ENCODE peak calls at places on chromosomes 12 and 14, in six cellular contexts. X is ovary, I is retinal pigment epithelial cell, V is aorta, A is AG04450, R is fibroblast of lung. G is an unnamed sample.

GRCh38 chr12:120649442-120650248 is 9.2 kb downstream of the CABP1 start:
- DNase-seq in A (no peak), I (no peak), X (no peak), V (no peak), R (no peak), G (no peak)

GRCh38 chr14:72948481-72949138 is 22.3 kb downstream of the DCAF4 start:
- DNase-seq in I (no peak), V (peak), A (peak), R (peak), X (peak), G (no peak)

GRCh38 chr14:61525293-61526011 is 169.9 kb upstream of the HIF1A start:
- DNase-seq in A (no peak), V (peak), I (peak), X (peak), R (peak), G (no peak)

GRCh38 chr12:20189767-20190166 is 178.6 kb upstream of the PDE3A start:
- DNase-seq in X (no peak), I (peak), A (no peak), R (no peak), V (no peak), G (no peak)

GRCh38 chr12:22986997-22987396 is 362.0 kb downstream of the ETNK1 start:
- DNase-seq in V (no peak), X (no peak), R (peak), A (no peak), I (no peak), G (no peak)

GRCh38 chr14:34489324-34489723 is 27.3 kb upstream of the SPTSSA start:
- DNase-seq in I (no peak), X (no peak), V (no peak), A (no peak), R (no peak), G (no peak)

GRCh38 chr12:107990325-107990724 is 138.8 kb upstream of the WSCD2 start:
- DNase-seq in R (no peak), V (peak), X (no peak), I (no peak), A (no peak), G (no peak)

GRCh38 chr14:61621444-61621843 is 73.9 kb upstream of the HIF1A start:
- DNase-seq in I (no peak), V (no peak), A (no peak), X (no peak), R (no peak), G (no peak)

GRCh38 chr14:36556811-36557433 is 25.5 kb downstream of the NKX2-8 start:
- DNase-seq in R (peak), V (no peak), A (no peak), I (no peak), X (no peak), G (no peak)

GRCh38 chr14:37078131-37078530 is 94.3 kb downstream of the SLC25A21 start:
- DNase-seq in R (peak), V (no peak), X (no peak), I (no peak), A (no peak), G (peak)

GRCh38 chr14:87186745-87187144 is 806.2 kb downstream of the GALC start:
- DNase-seq in I (no peak), X (no peak), A (no peak), V (no peak), R (no peak), G (no peak)

GRCh38 chr12:13536219-13536910 is 339.8 kb downstream of the EMP1 start:
- DNase-seq in X (no peak), I (no peak), V (no peak), A (no peak), R (no peak), G (no peak)

GRCh38 chr14:91149462-91149861 is 35.6 kb downstream of the DGLUCY start:
- DNase-seq in V (no peak), A (peak), X (peak), I (peak), R (peak), G (peak)

GRCh38 chr12:119746169-119746568 is 78.2 kb downstream of the PRKAB1 start:
- DNase-seq in I (no peak), A (no peak), X (no peak), V (no peak), R (no peak), G (no peak)

GRCh38 chr12:11881835-11882234 is 188.9 kb upstream of the BCL2L14 start:
- DNase-seq in X (no peak), R (no peak), V (no peak), A (no peak), I (no peak), G (no peak)

GRCh38 chr14:74765721-74766120 is 2.6 kb downstream of the YLPM1 start:
- DNase-seq in I (no peak), A (no peak), R (no peak), X (no peak), V (no peak), G (no peak)

GRCh38 chr14:96705422-96706092 is 91.6 kb upstream of the VRK1 start:
- DNase-seq in X (no peak), I (no peak), A (no peak), R (no peak), V (no peak), G (no peak)

GRCh38 chr12:113127791-113128199 is 7.8 kb downstream of the RASAL1 start:
- DNase-seq in V (no peak), R (no peak), X (no peak), A (no peak), I (no peak), G (no peak)

GRCh38 chr14:80202888-80203562 is 8.3 kb downstream of the DIO2 start:
- DNase-seq in A (no peak), V (no peak), X (no peak), R (no peak), I (no peak), G (no peak)

GRCh38 chr14:103347091-103347815 is 13.2 kb downstream of the EIF5 start:
- DNase-seq in I (no peak), V (no peak), X (no peak), A (no peak), R (no peak), G (no peak)

GRCh38 chr12:5078423-5078822 is 34.7 kb downstream of the KCNA5 start:
- DNase-seq in A (no peak), V (peak), I (no peak), R (peak), X (no peak), G (no peak)

GRCh38 chr12:78863482-78864427 is 819 bp upstream of the SYT1 start:
- DNase-seq in A (no peak), X (peak), V (peak), R (peak), I (no peak), G (no peak)

GRCh38 chr12:123813349-123813748 is 51.2 kb downstream of the DNAH10 start:
- DNase-seq in X (no peak), A (no peak), R (peak), I (peak), V (no peak), G (no peak)

GRCh38 chr14:69827560-69827959 is 30.5 kb upstream of the SLC10A1 start:
- DNase-seq in R (no peak), A (no peak), I (peak), X (no peak), V (no peak), G (no peak)

DNA sequence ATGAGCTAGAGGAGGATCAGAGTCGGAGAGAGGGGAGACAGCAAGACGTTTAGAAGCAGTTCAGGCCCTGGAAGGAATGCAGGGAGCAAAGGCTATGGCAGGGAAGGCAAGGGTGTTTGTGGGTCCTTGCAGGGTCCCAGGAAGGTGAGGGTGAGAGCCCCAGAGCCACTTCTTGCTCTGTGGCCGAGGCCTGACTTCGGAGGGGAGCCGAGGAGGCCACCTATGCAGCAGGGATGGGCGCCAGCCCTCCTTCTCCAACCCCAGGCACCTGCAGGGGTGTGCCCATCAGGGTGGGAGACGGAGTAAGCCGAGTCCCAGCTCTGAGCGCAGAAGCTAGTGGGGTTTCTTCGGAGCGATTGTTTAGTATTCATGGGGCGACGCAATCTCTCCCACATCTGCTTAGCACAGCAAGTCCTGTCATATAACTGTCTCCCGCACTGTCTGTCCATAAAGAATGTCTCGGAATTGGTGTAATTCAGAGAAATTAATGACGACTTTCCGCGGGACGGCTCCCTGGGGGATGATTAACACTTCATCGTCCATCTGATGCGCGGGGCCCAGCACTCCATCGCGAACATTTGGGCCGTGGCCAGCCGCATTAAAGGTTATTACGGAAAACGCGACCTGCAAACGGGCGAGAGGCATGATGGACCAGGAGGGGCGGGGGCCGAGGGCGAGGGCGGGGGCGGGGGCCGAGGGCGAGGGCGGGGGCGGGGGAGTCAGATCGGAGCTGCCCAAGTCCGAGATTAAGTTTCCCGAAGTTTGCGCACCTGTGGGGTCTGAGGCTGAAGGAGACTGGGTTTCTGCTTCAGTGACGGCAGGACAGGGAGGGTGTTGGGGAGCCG is 12.3 kb upstream of the CALCOCO1 start:
- DNase-seq in X (no peak), V (no peak), A (no peak), R (no peak), I (no peak), G (no peak)
- H3K4me3 ChIP-seq in X (no peak), V (no peak), A (no peak), R (peak), I (peak), G (no peak)

GRCh38 chr14:41607966-41608663 is 1.4 kb downstream of the LRFN5 start:
- DNase-seq in V (peak), X (no peak), I (no peak), R (peak), A (no peak), G (no peak)
- H3K4me3 ChIP-seq in V (no peak), X (peak), I (peak), R (peak), A (peak), G (peak)

DNA sequence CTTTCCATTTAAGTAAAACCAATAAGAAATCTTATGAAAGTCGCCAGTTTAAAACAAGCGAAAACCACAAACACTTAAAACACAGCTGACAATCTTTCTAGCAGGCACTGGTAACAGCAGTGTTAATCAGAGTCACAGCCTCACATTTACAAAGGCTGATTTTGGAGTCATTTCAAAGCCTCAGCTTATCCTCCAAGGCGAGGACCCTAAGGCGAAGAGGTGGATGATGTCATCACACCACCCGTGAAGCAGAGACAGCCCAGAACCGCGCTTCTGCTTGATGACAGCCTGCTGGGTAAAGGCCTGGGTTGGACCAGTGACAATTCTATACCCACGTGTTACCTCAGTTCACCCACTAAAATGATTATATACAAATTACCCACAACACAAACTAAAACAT is 10.1 kb downstream of the GOLGA3 start:
- DNase-seq in R (no peak), I (no peak), X (no peak), V (no peak), A (no peak), G (no peak)
- H3K4me3 ChIP-seq in R (no peak), I (no peak), X (no peak), V (no peak), A (no peak), G (no peak)

GRCh38 chr12:16112626-16113560 is 164.6 kb downstream of the SLC15A5 start:
- DNase-seq in A (no peak), V (no peak), I (no peak), R (no peak), X (no peak), G (no peak)

GRCh38 chr12:16121953-16122352 is 155.5 kb downstream of the SLC15A5 start:
- DNase-seq in A (no peak), X (no peak), I (no peak), R (no peak), V (no peak), G (no peak)

GRCh38 chr12:16120027-16120426 is 157.5 kb downstream of the SLC15A5 start:
- DNase-seq in R (no peak), A (no peak), V (no peak), X (no peak), I (no peak), G (no peak)

GRCh38 chr12:16119618-16120017 is 157.9 kb downstream of the SLC15A5 start:
- DNase-seq in X (no peak), I (no peak), V (no peak), R (no peak), A (no peak), G (no peak)

DNA sequence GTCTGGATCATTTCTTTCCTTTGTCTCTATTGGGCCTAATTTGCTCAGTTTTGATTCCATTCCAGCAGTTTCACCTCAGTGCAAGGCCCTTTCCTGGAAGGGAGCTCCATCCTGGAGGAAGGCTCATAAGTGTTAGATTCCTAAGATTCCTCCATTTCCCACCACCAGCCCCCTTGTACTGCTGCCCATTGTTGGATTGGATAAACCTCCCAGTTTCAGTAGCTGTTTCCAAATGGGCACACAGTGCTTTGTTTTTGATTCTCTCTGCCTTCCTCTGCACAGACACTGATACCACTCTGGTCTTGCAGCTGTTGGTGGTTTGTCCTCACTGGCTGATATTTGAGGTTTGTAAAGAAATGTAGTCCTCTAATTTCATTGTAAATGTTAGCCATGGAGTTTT is 158.9 kb downstream of the SLC15A5 start:
- DNase-seq in I (no peak), A (no peak), V (no peak), R (peak), X (no peak), G (no peak)
- H3K4me3 ChIP-seq in I (no peak), A (no peak), V (no peak), R (no peak), X (no peak), G (no peak)

GRCh38 chr14:82837611-82838140 is 1304.0 kb upstream of the SEL1L start:
- DNase-seq in X (no peak), V (no peak), R (no peak), I (no peak), A (no peak), G (no peak)
- H3K4me3 ChIP-seq in X (no peak), V (no peak), R (no peak), I (no peak), A (no peak), G (no peak)

GRCh38 chr12:55724226-55724939 is 4.2 kb downstream of the RDH5 start:
- DNase-seq in A (no peak), V (peak), I (no peak), X (peak), R (peak), G (no peak)
- H3K4me3 ChIP-seq in A (no peak), V (no peak), I (no peak), X (no peak), R (peak), G (no peak)

GRCh38 chr14:52179151-52179790 is 88.2 kb upstream of the PTGDR start:
- DNase-seq in R (no peak), A (no peak), V (no peak), I (no peak), X (no peak), G (no peak)

DNA sequence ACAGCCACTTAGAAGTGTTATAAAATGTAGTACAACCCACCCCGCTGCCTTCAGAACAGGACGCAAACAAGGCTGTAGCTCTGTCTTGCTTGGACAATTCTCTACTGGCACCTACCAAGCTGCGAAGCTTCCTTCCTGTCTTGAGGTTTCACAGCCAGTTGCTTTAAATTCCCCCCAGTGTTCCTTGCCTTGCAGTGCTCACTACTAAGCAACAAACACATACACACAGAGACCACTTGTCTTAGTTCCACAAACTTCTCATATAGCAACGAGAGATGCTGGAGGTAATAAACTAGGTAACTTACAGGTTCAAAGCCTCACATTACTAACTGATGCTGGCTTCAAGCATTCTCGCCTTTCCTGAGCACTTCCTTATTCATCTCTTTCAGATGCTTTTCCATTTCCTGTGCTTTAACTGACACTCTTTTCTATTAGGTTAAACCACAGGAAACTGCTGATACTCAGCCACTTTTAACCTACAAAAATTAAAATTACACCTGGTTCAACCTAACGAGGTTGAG is 91.5 kb upstream of the PTGDR start:
- DNase-seq in R (no peak), V (no peak), A (no peak), I (no peak), X (no peak), G (no peak)
- H3K4me3 ChIP-seq in R (no peak), V (no peak), A (no peak), I (no peak), X (no peak), G (no peak)

DNA sequence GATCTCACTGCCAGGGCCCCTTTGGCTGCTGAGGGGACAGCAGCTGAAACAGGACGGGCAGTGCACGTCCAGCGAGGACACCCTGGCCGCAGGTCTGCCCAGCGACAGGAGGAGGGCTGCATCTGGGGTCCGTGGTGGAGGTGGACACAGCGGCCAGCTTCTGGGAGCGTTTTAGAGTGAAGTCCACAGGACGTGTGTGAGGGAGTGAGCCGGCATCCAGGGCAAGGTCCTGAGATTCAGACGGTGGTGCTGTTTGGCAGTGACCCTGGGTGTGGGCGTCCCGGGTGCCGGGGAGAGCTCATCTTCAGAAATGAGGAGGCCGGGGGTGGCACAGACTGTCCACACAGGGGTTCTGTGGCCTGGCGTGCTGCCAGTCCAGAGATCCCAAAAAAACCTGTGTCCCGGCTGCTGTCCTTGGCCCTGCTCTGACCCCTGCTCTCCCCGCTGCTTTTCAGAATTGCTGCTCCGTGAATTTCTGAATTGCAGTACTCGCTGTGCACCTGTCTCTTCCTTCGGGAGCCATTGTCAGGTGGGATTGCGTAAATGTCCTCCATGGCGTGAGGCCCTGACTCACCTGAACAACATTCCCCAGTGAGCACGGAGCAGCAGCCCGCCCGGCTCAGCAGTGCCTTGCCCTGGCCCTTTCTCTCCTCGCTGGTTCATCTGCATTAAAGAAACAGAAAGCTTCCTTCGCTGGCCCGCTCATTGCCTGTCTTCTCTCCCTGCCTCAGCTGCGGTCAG is 183.5 kb upstream of the C14orf180 start:
- DNase-seq in X (no peak), A (no peak), V (peak), I (no peak), R (no peak), G (no peak)
- H3K4me3 ChIP-seq in X (no peak), A (no peak), V (no peak), I (no peak), R (no peak), G (no peak)

GRCh38 chr14:24605435-24606190 is 3.9 kb downstream of the GZMH start:
- DNase-seq in R (no peak), I (no peak), A (no peak), V (no peak), X (no peak), G (no peak)

GRCh38 chr14:24612186-24612585 is 2.7 kb upstream of the GZMH start:
- DNase-seq in A (no peak), V (no peak), X (no peak), R (no peak), I (no peak), G (no peak)

GRCh38 chr14:24607635-24608492 is 1.6 kb downstream of the GZMH start:
- DNase-seq in A (no peak), R (no peak), I (no peak), V (no peak), X (no peak), G (no peak)

GRCh38 chr14:24609667-24610344 is at the start of gene GZMH:
- DNase-seq in X (no peak), I (no peak), V (no peak), R (no peak), A (no peak), G (no peak)

GRCh38 chr14:24607081-24607480 is 2.4 kb downstream of the GZMH start:
- DNase-seq in X (no peak), V (no peak), A (no peak), R (no peak), I (no peak), G (no peak)
- H3K4me3 ChIP-seq in X (no peak), V (no peak), A (no peak), R (no peak), I (no peak), G (no peak)